ENCODE peak calls at places on chromosomes 5 and 9, in six cellular contexts. B is neural crest cell, A is GM10248, H is psoas muscle, M is endothelial cell, T is AG20443. K is an unnamed sample.

GRCh38 chr5:172564187-172564586 is 76.9 kb upstream of the NEURL1B start:
- DNase-seq in B (no peak), A (no peak), H (no peak), M (no peak), T (no peak), K (no peak)

GRCh38 chr9:125985998-125986655 is 239.0 kb downstream of the PBX3 start:
- DNase-seq in B (no peak), A (no peak), H (peak; percentile 30), M (no peak), T (no peak), K (no peak)

GRCh38 chr5:34655354-34655991 is 655 bp upstream of the RAI14 start:
- DNase-seq in B (peak; percentile 14), A (peak; percentile 26), H (no peak), M (peak; percentile 42), T (peak; percentile 63), K (no peak)

GRCh38 chr9:5850735-5851122 is 17.8 kb upstream of the ERMP1 start:
- DNase-seq in B (no peak), A (no peak), H (no peak), M (no peak), T (no peak), K (no peak)

GRCh38 chr9:95626885-95627558 is 110.3 kb upstream of the PTCH1 start:
- DNase-seq in B (no peak), A (no peak), H (peak; percentile 81), M (no peak), T (no peak), K (no peak)

GRCh38 chr5:172820046-172820767 is 13.8 kb upstream of the ERGIC1 start:
- DNase-seq in B (no peak), A (no peak), H (no peak), M (no peak), T (peak; percentile 46), K (no peak)

GRCh38 chr5:1960595-1961303 is 78.0 kb upstream of the IRX4 start:
- DNase-seq in B (no peak), A (no peak), H (no peak), M (no peak), T (no peak), K (no peak)

GRCh38 chr5:146560205-146560812 is 44.3 kb upstream of the GPR151 start:
- DNase-seq in B (no peak), A (no peak), H (no peak), M (no peak), T (peak; percentile 55), K (peak; percentile 73)

GRCh38 chr5:103510851-103511553 is 51.6 kb downstream of the NUDT12 start:
- DNase-seq in B (no peak), A (no peak), H (no peak), M (no peak), T (no peak), K (no peak)

K was measured in HS-27A.